ENCODE peak calls at places on chromosomes 6 and 20, in nine cellular contexts. Q, V, M, C, E, I, K, X and S are unnamed samples.

GRCh38 chr20:63052571-63053429 is 46.0 kb upstream of the BHLHE23 start:
- DNase-seq in Q (no peak), V (no peak), M (peak; percentile 60), C (no peak), E (no peak), I (no peak), K (no peak), X (no peak), S (no peak)

GRCh38 chr20:13868331-13868730 is 83.5 kb downstream of the NDUFAF5 start:
- DNase-seq in Q (no peak), V (no peak), M (no peak), C (no peak), E (no peak), I (peak; percentile 76), K (no peak), X (no peak), S (no peak)

GRCh38 chr6:161254126-161254753 is 19.6 kb downstream of the AGPAT4 start:
- DNase-seq in Q (no peak), V (no peak), M (no peak), C (no peak), E (no peak), I (no peak), K (no peak), X (no peak), S (no peak)

GRCh38 chr6:157726892-157727628 is 96.0 kb upstream of the SNX9 start:
- DNase-seq in Q (no peak), V (no peak), M (no peak), C (no peak), E (no peak), I (no peak), K (no peak), X (no peak), S (no peak)

GRCh38 chr6:151160869-151161268 is 78.9 kb upstream of the AKAP12 start:
- DNase-seq in Q (no peak), V (no peak), M (peak; percentile 82), C (no peak), E (no peak), I (no peak), K (no peak), X (no peak), S (no peak)

GRCh38 chr6:105250523-105250922 is 70.7 kb upstream of the POPDC3 start:
- DNase-seq in Q (no peak), V (no peak), M (no peak), C (no peak), E (no peak), I (no peak), K (no peak), X (no peak), S (no peak)

GRCh38 chr20:58716476-58717277 is 24.1 kb downstream of the NPEPL1 start:
- DNase-seq in Q (no peak), V (no peak), M (peak; percentile 65), C (no peak), E (no peak), I (no peak), K (peak; percentile 54), X (no peak), S (no peak)

GRCh38 chr6:35087361-35088280 is 53.5 kb downstream of the TCP11 start:
- DNase-seq in Q (no peak), V (no peak), M (no peak), C (no peak), E (no peak), I (no peak), K (no peak), X (no peak), S (peak; percentile 5)

GRCh38 chr20:32231245-32231644 is 23.6 kb downstream of the POFUT1 start:
- DNase-seq in Q (no peak), V (no peak), M (no peak), C (no peak), E (no peak), I (no peak), K (no peak), X (no peak), S (no peak)

GRCh38 chr6:5274231-5274630 is 12.9 kb downstream of the FARS2 start:
- DNase-seq in Q (no peak), V (no peak), M (no peak), C (no peak), E (no peak), I (no peak), K (no peak), X (no peak), S (no peak)

GRCh38 chr6:71239694-71240093 is 48.9 kb upstream of the OGFRL1 start:
- DNase-seq in Q (no peak), V (no peak), M (no peak), C (no peak), E (no peak), I (no peak), K (no peak), X (no peak), S (no peak)

GRCh38 chr6:35391240-35391968 is 49.0 kb downstream of the PPARD start:
- DNase-seq in Q (no peak), V (no peak), M (no peak), C (no peak), E (peak; percentile 30), I (peak; percentile 94), K (no peak), X (peak; percentile 86), S (no peak)